ENCODE peak calls at places on chromosome X, in eight cellular contexts. G is NCI-H345; S is heart left ventricle; P is MM.1S; T is stimulated activated naive CD4-positive, alpha-beta T cell treated with Interleukin-2 at 50 U/mL for 16 hours; F is BJ; I is AG04449; A is mammary epithelial cell. U is an unnamed sample.

GRCh38 chrX:150291014-150291413 is 72.1 kb upstream of the MAMLD1 start:
- DNase-seq in G (no peak), S (no peak), P (no peak), T (no peak), F (no peak), I (no peak), A (peak), U (no peak)

GRCh38 chrX:149527705-149528104 is 13.1 kb upstream of the EOLA1 start:
- DNase-seq in G (peak), S (no peak), P (peak), T (peak), F (no peak), I (no peak), A (no peak), U (no peak)

GRCh38 chrX:16061296-16061695 is 62.1 kb upstream of the GRPR start:
- DNase-seq in G (no peak), S (no peak), P (no peak), T (no peak), F (no peak), I (no peak), A (peak), U (no peak)

GRCh38 chrX:9429767-9430166 is 35.1 kb upstream of the TBL1X start:
- DNase-seq in G (peak), S (no peak), P (no peak), T (no peak), F (no peak), I (no peak), A (no peak), U (no peak)

GRCh38 chrX:152070186-152070585 is 68.2 kb downstream of the MAGEA10 start:
- DNase-seq in G (no peak), S (no peak), P (no peak), T (no peak), F (no peak), I (no peak), A (peak), U (no peak)

GRCh38 chrX:107741318-107741813 is 34.2 kb downstream of the TSC22D3 start:
- DNase-seq in G (no peak), S (peak), P (no peak), T (no peak), F (no peak), I (no peak), A (no peak), U (no peak)

GRCh38 chrX:103629295-103630170 is 758 bp downstream of the TCEAL1 start:
- DNase-seq in G (peak), S (peak), P (no peak), T (peak), F (no peak), I (no peak), A (peak), U (peak)

GRCh38 chrX:79325263-79325958 is 41.7 kb downstream of the ITM2A start:
- DNase-seq in G (no peak), S (no peak), P (peak), T (peak), F (no peak), I (no peak), A (no peak), U (no peak)

GRCh38 chrX:13694359-13694758 is 5.4 kb downstream of the RAB9A start:
- DNase-seq in G (no peak), S (no peak), P (no peak), T (no peak), F (no peak), I (no peak), A (no peak), U (no peak)

GRCh38 chrX:50475208-50475607 is 4.6 kb upstream of the DGKK start:
- DNase-seq in G (no peak), S (no peak), P (no peak), T (no peak), F (no peak), I (no peak), A (no peak), U (no peak)